ENCODE peak calls at places on chromosomes 16 and 17, in seven cellular contexts. S, N, F, R, K, W and B are unnamed samples.

GRCh38 chr17:60661489-60661888 is 16.2 kb upstream of the BCAS3 start:
- ATAC-seq in R (no peak), N (no peak), K (no peak), W (no peak), F (no peak), S (no peak), B (no peak)

GRCh38 chr17:42154514-42154883 is 290 bp downstream of the RAB5C start:
- ATAC-seq in F (peak; percentile 9), K (peak; percentile 0), N (peak; percentile 1), W (peak; percentile 9), R (peak; percentile 3), S (peak; percentile 1), B (no peak)

GRCh38 chr17:40617678-40618240 is 29.9 kb downstream of the SMARCE1 start:
- ATAC-seq in S (no peak), F (no peak), R (no peak), N (no peak), W (peak; percentile 53), K (no peak), B (peak; percentile 70)

GRCh38 chr17:42193216-42194132 is 820 bp downstream of the GHDC start:
- ATAC-seq in N (peak; percentile 2), F (peak; percentile 37), S (peak; percentile 49), K (peak; percentile 6), R (peak; percentile 23), W (peak; percentile 23), B (peak; percentile 2)

GRCh38 chr16:85286970-85287814 is 174.9 kb upstream of the CIBAR2 start:
- ATAC-seq in F (no peak), R (peak; percentile 47), W (no peak), S (no peak), N (peak; percentile 55), K (peak; percentile 46), B (no peak)

GRCh38 chr17:3989156-3989886 is 25.1 kb upstream of the ATP2A3 start:
- ATAC-seq in W (peak; percentile 19), R (no peak), K (peak; percentile 56), S (no peak), F (no peak), N (no peak), B (no peak)

GRCh38 chr16:48276102-48276501 is 28.8 kb upstream of the ABCC11 start:
- ATAC-seq in N (peak; percentile 34), R (no peak), W (no peak), S (peak; percentile 78), K (no peak), F (no peak), B (no peak)

GRCh38 chr17:82371333-82372062 is at the start of gene UTS2R:
- ATAC-seq in S (no peak), F (no peak), R (no peak), W (no peak), N (no peak), K (peak; percentile 36), B (no peak)

GRCh38 chr16:11629071-11630030 is 38.9 kb upstream of the SNN start:
- ATAC-seq in W (no peak), F (peak; percentile 77), N (peak; percentile 20), S (peak; percentile 51), R (no peak), K (no peak), B (no peak)

GRCh38 chr16:54194008-54194731 is 92.4 kb downstream of the IRX3 start:
- ATAC-seq in S (peak; percentile 56), K (peak; percentile 87), F (no peak), N (peak; percentile 89), R (peak; percentile 35), W (peak; percentile 24), B (peak; percentile 66)

GRCh38 chr16:2963074-2963610 is 933 bp upstream of the KREMEN2 start:
- ATAC-seq in S (no peak), N (no peak), W (peak; percentile 8), K (no peak), R (no peak), F (peak; percentile 33), B (no peak)

GRCh38 chr17:57327176-57327970 is 71.0 kb downstream of the MSI2 start:
- ATAC-seq in S (no peak), F (no peak), W (no peak), K (no peak), N (no peak), R (no peak), B (no peak)

GRCh38 chr17:21058098-21058893 is 15.5 kb upstream of the USP22 start:
- ATAC-seq in N (no peak), R (no peak), W (no peak), S (no peak), F (no peak), K (no peak), B (no peak)

GRCh38 chr17:76521262-76521661 is 16.2 kb downstream of the CYGB start:
- ATAC-seq in W (no peak), N (no peak), K (no peak), R (no peak), F (no peak), S (no peak), B (no peak)

GRCh38 chr17:72125226-72125651 is 4.4 kb downstream of the SOX9 start:
- ATAC-seq in S (no peak), W (no peak), F (no peak), R (no peak), N (no peak), K (no peak), B (no peak)

GRCh38 chr16:17358846-17359245 is 111.9 kb downstream of the XYLT1 start:
- ATAC-seq in N (no peak), R (no peak), F (no peak), K (peak; percentile 48), W (no peak), S (no peak), B (no peak)

GRCh38 chr17:28372203-28372944 is 880 bp downstream of the SARM1 start:
- ATAC-seq in S (peak; percentile 6), W (no peak), F (no peak), R (no peak), K (peak; percentile 19), N (no peak), B (no peak)

GRCh38 chr17:78780852-78781338 is 1.2 kb downstream of the CYTH1 start:
- ATAC-seq in W (no peak), S (no peak), F (peak; percentile 14), R (no peak), K (no peak), N (no peak), B (no peak)

GRCh38 chr17:21370430-21370829 is 5.7 kb upstream of the KCNJ12 start:
- ATAC-seq in W (no peak), N (peak; percentile 94), K (peak; percentile 96), S (no peak), R (no peak), F (no peak), B (no peak)

GRCh38 chr17:14337596-14338079 is 36.8 kb downstream of the HS3ST3B1 start:
- ATAC-seq in F (no peak), S (no peak), N (no peak), R (no peak), K (no peak), W (peak; percentile 49), B (no peak)